ENCODE peak calls at places on chromosomes 6 and 20, in seven cellular contexts. E is NB4, M is HL-60, F is HFFc6, W is heart right ventricle, J is neural progenitor cell, B is BJ. G is an unnamed sample.

GRCh38 chr6:105642708-105643107 is 239.8 kb upstream of the PREP start:
- DNase-seq in F (no peak), E (no peak), B (no peak), W (no peak), M (no peak), J (no peak), G (no peak)

GRCh38 chr6:159973951-159974350 is 5.1 kb downstream of the IGF2R start:
- DNase-seq in M (peak), B (no peak), E (peak), J (no peak), W (no peak), F (peak), G (no peak)

GRCh38 chr6:138691595-138692057 is 81.9 kb upstream of the CCDC28A start:
- DNase-seq in M (no peak), E (peak), W (no peak), B (no peak), J (peak), F (peak), G (no peak)

GRCh38 chr6:111993342-111993741 is 60.6 kb upstream of the CCN6 start:
- DNase-seq in B (no peak), E (no peak), M (no peak), F (no peak), W (no peak), J (no peak), G (no peak)

GRCh38 chr6:3455490-3456394 is 1.1 kb downstream of the SLC22A23 start:
- DNase-seq in F (no peak), M (no peak), W (peak), B (no peak), J (peak), E (no peak), G (no peak)

GRCh38 chr6:151372164-151372563 is 19.2 kb downstream of the ZBTB2 start:
- DNase-seq in W (no peak), J (no peak), M (no peak), B (no peak), E (no peak), F (no peak), G (no peak)

GRCh38 chr6:21914121-21914973 is 320.8 kb downstream of the SOX4 start:
- DNase-seq in B (no peak), M (no peak), W (peak), E (no peak), F (no peak), J (no peak), G (peak)

GRCh38 chr20:59010995-59011873 is 4.2 kb upstream of the CTSZ start:
- DNase-seq in E (no peak), W (peak), F (peak), M (no peak), B (peak), J (peak), G (no peak)

GRCh38 chr6:21992178-21992967 is 304.5 kb downstream of the PRL start:
- DNase-seq in M (no peak), F (peak), B (peak), E (peak), W (no peak), J (no peak), G (no peak)

GRCh38 chr6:14953806-14954205 is 292.1 kb upstream of the JARID2 start:
- DNase-seq in W (no peak), M (no peak), E (no peak), J (no peak), F (no peak), B (no peak), G (no peak)

GRCh38 chr6:108562503-108562993 is 1.8 kb downstream of the FOXO3 start:
- DNase-seq in B (no peak), M (peak), E (peak), W (peak), J (peak), F (peak), G (peak)

GRCh38 chr20:18144541-18145099 is 7.0 kb downstream of the KAT14 start:
- DNase-seq in E (no peak), J (no peak), F (no peak), W (no peak), M (no peak), B (no peak), G (no peak)

GRCh38 chr6:15491986-15492269 is 170.9 kb downstream of the DTNBP1 start:
- DNase-seq in J (no peak), M (no peak), B (no peak), E (no peak), F (no peak), W (no peak), G (no peak)

DNA sequence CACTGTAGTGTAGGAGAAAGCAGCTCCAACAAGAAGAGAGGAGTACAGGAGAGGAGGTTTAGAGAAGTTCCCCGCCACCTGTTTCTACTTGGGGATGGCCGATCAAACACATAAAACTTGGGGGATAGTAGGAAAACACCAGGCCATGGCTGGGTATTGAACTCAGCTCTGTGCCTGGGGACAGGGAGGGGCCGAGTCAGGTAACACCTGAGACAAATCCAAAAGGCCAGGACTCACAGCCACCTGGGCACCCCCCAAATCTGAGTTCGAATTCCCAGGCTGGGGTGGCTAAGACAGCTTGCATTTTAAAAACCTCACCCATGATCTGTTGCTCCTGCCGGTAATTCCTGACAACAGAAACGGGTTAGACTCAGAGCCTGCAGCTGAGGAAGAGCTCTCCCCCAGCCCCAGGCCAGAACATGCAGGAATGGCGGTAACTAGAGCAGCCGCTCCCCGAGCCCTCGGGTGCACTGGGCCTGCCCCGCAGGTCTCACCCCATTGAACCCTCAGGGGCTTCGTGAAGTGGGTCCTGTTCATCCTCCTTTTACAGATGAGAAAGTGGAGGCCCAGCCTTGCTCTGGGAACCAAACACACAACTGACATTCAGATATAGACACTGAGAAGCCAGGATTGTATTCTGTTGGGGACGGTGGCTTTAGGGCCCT is 61.0 kb downstream of the TCP11 start:
- DNase-seq in J (no peak), W (no peak), F (no peak), B (no peak), M (no peak), E (no peak), G (peak)
- TF ChIP-seq CTCF in J (no peak), W (no peak), F (no peak), B (no peak), M (no peak), E (no peak), G (no peak)

DNA sequence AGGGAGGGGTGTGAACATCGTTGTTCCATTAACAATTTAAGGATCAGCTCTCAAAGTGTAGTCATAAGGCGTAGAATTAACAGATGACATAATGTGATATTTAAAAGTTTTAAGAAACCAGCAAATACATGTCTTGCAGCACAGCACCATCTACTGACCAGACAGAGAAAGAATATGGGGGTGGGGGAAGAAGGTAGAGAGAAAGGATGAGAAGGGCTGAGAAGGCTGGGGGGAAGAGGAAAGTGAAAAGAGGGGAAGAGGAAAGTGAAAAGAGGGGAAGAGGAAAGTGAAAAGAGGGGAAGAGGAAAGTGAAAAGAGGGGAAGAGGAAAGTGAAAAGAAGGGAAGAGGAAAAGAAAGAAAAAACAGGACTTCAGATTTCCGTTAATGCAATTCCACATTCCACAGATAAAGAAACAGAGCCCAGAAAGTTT is 80.9 kb downstream of the HAO1 start:
- DNase-seq in M (peak), W (peak), J (peak), F (peak), B (no peak), E (peak), G (no peak)
- TF ChIP-seq CTCF in M (peak), W (peak), J (peak), F (peak), B (peak), E (peak), G (peak)

GRCh38 chr6:139776051-139776450 is 401.6 kb upstream of the CITED2 start:
- DNase-seq in E (no peak), W (no peak), B (no peak), F (no peak), M (no peak), J (peak), G (no peak)
- TF ChIP-seq CTCF in E (no peak), W (no peak), B (no peak), F (no peak), M (no peak), J (no peak), G (no peak)

GRCh38 chr6:34066284-34066571 is 79.7 kb downstream of the GRM4 start:
- DNase-seq in E (no peak), M (no peak), F (no peak), J (no peak), W (no peak), B (no peak), G (no peak)

GRCh38 chr6:34065470-34066283 is 80.2 kb downstream of the GRM4 start:
- DNase-seq in W (peak), B (no peak), J (no peak), F (no peak), E (no peak), M (no peak), G (no peak)

GRCh38 chr6:34066772-34067770 is 78.8 kb downstream of the GRM4 start:
- DNase-seq in E (no peak), W (no peak), B (no peak), M (no peak), F (no peak), J (no peak), G (no peak)

GRCh38 chr6:34068462-34069044 is 77.3 kb downstream of the GRM4 start:
- DNase-seq in W (no peak), M (no peak), F (no peak), B (no peak), J (peak), E (no peak), G (no peak)

GRCh38 chr6:34067814-34068213 is 78.1 kb downstream of the GRM4 start:
- DNase-seq in E (no peak), M (no peak), W (no peak), B (no peak), J (no peak), F (no peak), G (no peak)
- TF ChIP-seq CTCF in E (peak), M (no peak), W (no peak), B (peak), J (peak), F (peak), G (no peak)

DNA sequence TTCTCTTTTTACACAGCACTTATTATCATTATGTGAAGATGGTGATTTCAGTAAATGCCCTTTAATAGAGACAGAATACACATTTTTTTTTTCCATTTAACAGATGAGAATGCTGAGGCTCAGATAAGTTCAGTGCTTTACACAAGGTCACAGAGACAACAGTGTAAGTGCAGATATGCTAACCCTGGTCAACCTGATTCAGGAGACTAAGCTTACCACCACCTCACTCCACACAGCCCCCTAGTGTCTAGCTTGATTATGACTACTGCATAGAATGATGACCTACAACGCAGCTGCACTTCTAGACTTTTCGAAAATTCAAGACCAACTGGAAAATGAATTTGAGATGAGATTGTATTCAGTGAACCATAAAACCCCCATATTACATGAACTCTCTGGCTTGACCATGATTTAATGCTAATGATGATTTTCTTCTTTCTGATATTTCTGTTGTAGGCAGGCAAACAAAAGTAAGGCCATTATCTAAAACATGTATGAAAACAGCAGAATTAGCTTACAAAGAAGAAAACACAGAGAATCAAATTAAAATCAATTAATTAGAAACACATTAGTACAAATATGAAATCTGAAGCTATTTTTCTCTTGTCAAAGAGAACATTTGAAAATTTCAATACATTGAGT is 212.1 kb upstream of the PHACTR1 start:
- DNase-seq in J (peak), B (no peak), W (no peak), E (peak), F (peak), M (peak), G (no peak)
- TF ChIP-seq CTCF in J (peak), B (peak), W (no peak), E (peak), F (peak), M (peak), G (peak)

DNA sequence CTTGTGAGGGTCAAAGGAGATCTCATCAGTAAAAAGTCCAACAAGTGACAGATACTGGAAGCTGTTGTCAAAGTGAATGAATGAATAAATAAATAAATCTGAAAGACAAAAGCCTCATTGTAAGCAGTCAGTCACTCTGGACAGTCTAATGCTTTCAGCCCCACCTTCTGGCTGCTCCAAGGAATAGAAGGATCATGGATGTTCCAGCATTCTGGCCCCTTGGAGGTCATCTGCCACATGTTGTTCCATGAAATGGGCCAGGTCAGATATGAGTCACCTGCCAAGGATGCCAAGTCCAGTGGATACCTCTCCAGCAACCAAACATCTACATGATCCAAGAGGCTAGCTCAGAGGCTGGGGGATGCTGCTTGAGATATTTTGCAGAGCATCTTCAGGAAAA is 185.6 kb downstream of the BMP7 start:
- DNase-seq in F (peak), M (no peak), E (no peak), B (no peak), W (no peak), J (no peak), G (no peak)
- TF ChIP-seq CTCF in F (peak), M (no peak), E (peak), B (peak), W (no peak), J (peak), G (no peak)

DNA sequence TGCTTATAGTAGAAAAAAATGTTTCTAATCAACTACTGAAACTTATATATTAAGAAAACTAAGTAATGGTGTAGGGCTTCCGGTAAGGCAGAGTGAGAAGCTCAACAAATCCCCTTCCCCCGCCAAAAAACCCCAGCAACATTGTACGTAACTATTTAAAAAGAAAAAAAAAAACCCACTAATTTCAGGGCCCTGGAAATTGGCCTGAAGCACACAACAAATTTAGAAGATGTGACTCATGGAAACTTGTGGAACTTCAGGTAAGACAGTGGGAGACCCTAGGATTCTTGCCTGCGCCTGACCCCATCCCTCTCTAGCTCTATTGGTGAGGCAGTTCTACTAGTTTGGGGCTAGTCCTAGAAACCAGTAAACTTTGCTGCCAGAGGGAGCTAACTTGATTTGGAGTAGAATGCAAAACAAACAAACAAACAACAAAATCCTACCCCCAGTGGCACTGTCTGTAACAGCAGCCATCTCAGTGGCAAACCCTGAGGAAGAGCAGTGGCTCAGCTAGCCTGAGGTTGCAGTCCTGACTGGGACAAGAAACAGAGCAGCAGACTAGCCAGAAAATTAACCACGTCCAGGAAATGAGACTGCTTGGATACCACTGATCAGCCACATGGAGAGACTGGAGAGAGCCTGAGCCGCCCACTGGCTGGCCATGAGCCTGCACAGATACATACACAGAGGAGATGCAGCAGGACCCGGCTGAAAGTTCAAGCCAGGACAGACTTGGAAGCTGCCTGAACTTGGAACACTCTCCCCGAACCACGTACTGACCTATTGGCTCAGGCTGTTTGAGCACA is 135.1 kb downstream of the TBXT start:
- DNase-seq in F (no peak), M (no peak), W (peak), J (peak), E (peak), B (peak), G (no peak)
- TF ChIP-seq CTCF in F (peak), M (no peak), W (no peak), J (peak), E (peak), B (peak), G (no peak)

GRCh38 chr6:13795041-13795748 is 19.2 kb downstream of the MCUR1 start:
- DNase-seq in E (peak), J (peak), F (peak), M (peak), W (peak), B (peak), G (peak)
- TF ChIP-seq CTCF in E (peak), J (peak), F (peak), M (peak), W (peak), B (peak), G (peak)

GRCh38 chr20:49545572-49545971 is 22.4 kb downstream of the PTGIS start:
- DNase-seq in F (no peak), M (no peak), J (no peak), B (no peak), W (no peak), E (peak), G (no peak)
- TF ChIP-seq CTCF in F (peak), M (peak), J (peak), B (peak), W (no peak), E (peak), G (no peak)